ENCODE peak calls at places on chromosomes 6 and 20, in five cellular contexts. P is LoVo, T is psoas muscle, Q is Caco-2, Z is AG08396. O is an unnamed sample.

GRCh38 chr20:11130554-11131166 is 456.9 kb upstream of the JAG1 start:
- DNase-seq in P (no peak), T (no peak), Q (no peak), Z (no peak), O (no peak)

GRCh38 chr20:37283530-37284195 is 5.8 kb upstream of the MANBAL start:
- DNase-seq in P (no peak), T (no peak), Q (no peak), Z (no peak), O (no peak)

GRCh38 chr6:21103626-21104224 is 489.8 kb upstream of the SOX4 start:
- DNase-seq in P (no peak), T (no peak), Q (peak), Z (no peak), O (no peak)

GRCh38 chr6:158049055-158050028 is 67.7 kb downstream of the SYNJ2 start:
- DNase-seq in P (no peak), T (peak), Q (no peak), Z (no peak), O (no peak)

GRCh38 chr6:46882622-46883021 is 39.1 kb downstream of the ADGRF5 start:
- DNase-seq in P (no peak), T (no peak), Q (no peak), Z (no peak), O (no peak)

GRCh38 chr6:164247106-164247505 is 832.6 kb downstream of the QKI start:
- DNase-seq in P (no peak), T (no peak), Q (no peak), Z (no peak), O (no peak)

GRCh38 chr6:84019812-84020211 is 13.8 kb upstream of the MRAP2 start:
- DNase-seq in P (no peak), T (no peak), Q (no peak), Z (no peak), O (no peak)

GRCh38 chr6:151141685-151142084 is 98.1 kb upstream of the AKAP12 start:
- DNase-seq in P (no peak), T (no peak), Q (no peak), Z (no peak), O (no peak)

GRCh38 chr6:112571486-112571885 is 224.4 kb downstream of the RFPL4B start:
- DNase-seq in P (no peak), T (no peak), Q (no peak), Z (peak), O (no peak)

GRCh38 chr6:168404560-168404959 is 36.4 kb upstream of the SMOC2 start:
- DNase-seq in P (no peak), T (no peak), Q (no peak), Z (no peak), O (no peak)

GRCh38 chr6:8375916-8376315 is 59.4 kb downstream of the SLC35B3 start:
- DNase-seq in P (no peak), T (no peak), Q (no peak), Z (no peak), O (no peak)

GRCh38 chr20:40508821-40509220 is 180.2 kb downstream of the MAFB start:
- DNase-seq in P (no peak), T (no peak), Q (no peak), Z (no peak), O (no peak)

GRCh38 chr6:38773338-38773737 is 58.2 kb downstream of the DNAH8 start:
- DNase-seq in P (no peak), T (no peak), Q (peak), Z (no peak), O (no peak)

GRCh38 chr20:9609892-9610502 is 95.6 kb downstream of the LAMP5 start:
- DNase-seq in P (peak), T (no peak), Q (peak), Z (peak), O (no peak)

GRCh38 chr6:27814665-27815424 is 97.4 kb downstream of the OR2B2 start:
- DNase-seq in P (peak), T (no peak), Q (peak), Z (peak), O (peak)

GRCh38 chr6:159691133-159691962 is 1.7 kb downstream of the SOD2 start:
- DNase-seq in P (peak), T (no peak), Q (peak), Z (peak), O (peak)

GRCh38 chr6:6872924-6873344 is 234.8 kb upstream of the RREB1 start:
- DNase-seq in P (no peak), T (no peak), Q (no peak), Z (no peak), O (no peak)

GRCh38 chr20:4230185-4230584 is 214.8 kb upstream of the RNF24 start:
- DNase-seq in P (no peak), T (no peak), Q (no peak), Z (no peak), O (no peak)

GRCh38 chr6:41562633-41562975 is 16.4 kb downstream of the FOXP4 start:
- DNase-seq in P (no peak), T (no peak), Q (no peak), Z (no peak), O (no peak)

GRCh38 chr20:47211036-47211435 is 145.5 kb downstream of the ZMYND8 start:
- DNase-seq in P (no peak), T (no peak), Q (no peak), Z (no peak), O (no peak)

GRCh38 chr20:6599876-6600275 is 167.6 kb upstream of the BMP2 start:
- DNase-seq in P (no peak), T (no peak), Q (no peak), Z (no peak), O (no peak)

GRCh38 chr20:33252460-33252859 is 16.7 kb downstream of the BPIFA1 start:
- DNase-seq in P (no peak), T (no peak), Q (no peak), Z (no peak), O (no peak)

GRCh38 chr20:61185841-61186601 is 66.0 kb upstream of the CDH4 start:
- DNase-seq in P (peak), T (no peak), Q (peak), Z (peak), O (no peak)

GRCh38 chr20:271528-271927 is 14.0 kb downstream of the DEFB132 start:
- DNase-seq in P (no peak), T (no peak), Q (no peak), Z (no peak), O (no peak)

GRCh38 chr6:43742931-43743632 is 26.9 kb upstream of the VEGFA start:
- DNase-seq in P (no peak), T (no peak), Q (no peak), Z (no peak), O (no peak)

GRCh38 chr6:48183816-48184215 is 72.8 kb upstream of the PTCHD4 start:
- DNase-seq in P (no peak), T (no peak), Q (no peak), Z (no peak), O (no peak)

GRCh38 chr6:81787313-81788068 is 35.0 kb upstream of the TENT5A start:
- DNase-seq in P (peak), T (no peak), Q (no peak), Z (no peak), O (no peak)

GRCh38 chr20:34111057-34111711 is 859 bp downstream of the EIF2S2 start:
- DNase-seq in P (peak), T (no peak), Q (peak), Z (peak), O (no peak)

GRCh38 chr6:33779895-33780294 is 9.0 kb downstream of the LEMD2 start:
- DNase-seq in P (no peak), T (no peak), Q (no peak), Z (no peak), O (no peak)